ENCODE peak calls at places on chromosomes 5 and 9, in ten cellular contexts. Y is activated CD8-positive, alpha-beta memory T cell treated with anti-CD3 and anti-CD28 coated beads, Interleukin-2, amount 10 ng/mL, durations not matched to agents 7 days and 5 days; B is stimulated activated CD4-positive, alpha-beta T cell treated with anti-CD3 and anti-CD28 coated beads, TNF-alpha, amount 100 ng/mL, for 4 hours; F is dermis microvascular lymphatic vessel endothelial cell; E is fibroblast of pulmonary artery; S is cerebellum; J is aorta; V is A673; D is cardiac fibroblast; M is epithelial cell of prostate. U is an unnamed sample.

GRCh38 chr5:116652196-116652729 is 77.6 kb upstream of the SEMA6A start:
- DNase-seq in D (peak; percentile 72), J (no peak), E (peak; percentile 58), S (peak; percentile 8), V (peak; percentile 97), B (no peak), M (peak; percentile 60), Y (no peak), F (no peak), U (no peak)

GRCh38 chr9:133973111-133973790 is 18.9 kb downstream of the VAV2 start:
- DNase-seq in Y (no peak), B (no peak), S (no peak), D (no peak), M (no peak), F (no peak), E (no peak), V (no peak), J (peak; percentile 73), U (no peak)

GRCh38 chr5:167970002-167970401 is 321.4 kb upstream of the WWC1 start:
- DNase-seq in J (no peak), F (no peak), Y (no peak), S (no peak), E (peak; percentile 29), B (no peak), V (peak; percentile 66), M (no peak), D (peak; percentile 11), U (no peak)

GRCh38 chr5:150656191-150657132 is 4.6 kb upstream of the MYOZ3 start:
- DNase-seq in M (no peak), B (peak; percentile 48), D (peak; percentile 53), E (peak; percentile 63), V (peak; percentile 83), F (peak; percentile 69), S (peak; percentile 91), Y (peak; percentile 82), J (peak; percentile 93), U (peak; percentile 84)

GRCh38 chr9:126773004-126773607 is 31.7 kb upstream of the ZBTB43 start:
- DNase-seq in V (peak; percentile 54), F (peak; percentile 25), E (peak; percentile 22), D (peak; percentile 48), J (peak; percentile 26), B (no peak), Y (no peak), M (no peak), S (no peak), U (no peak)

GRCh38 chr5:166347051-166347450 is 1944.4 kb upstream of the WWC1 start:
- DNase-seq in B (no peak), V (no peak), J (no peak), M (no peak), F (no peak), E (no peak), D (no peak), Y (no peak), S (no peak), U (no peak)

GRCh38 chr5:41412496-41412895 is 97.9 kb downstream of the PLCXD3 start:
- DNase-seq in S (no peak), V (no peak), D (no peak), E (no peak), B (no peak), F (no peak), Y (no peak), M (no peak), J (no peak), U (no peak)

GRCh38 chr9:573551-574410 is 267.7 kb upstream of the DMRT1 start:
- DNase-seq in F (no peak), B (no peak), Y (no peak), E (peak; percentile 3), D (no peak), M (no peak), V (no peak), S (no peak), J (no peak), U (no peak)

GRCh38 chr5:8864053-8864452 is 681.8 kb downstream of the SEMA5A start:
- DNase-seq in D (peak; percentile 60), F (peak; percentile 20), E (peak; percentile 44), Y (no peak), S (no peak), B (no peak), V (no peak), J (peak; percentile 36), M (peak; percentile 16), U (no peak)

GRCh38 chr5:149056611-149057165 is 6.2 kb downstream of the SH3TC2 start:
- DNase-seq in Y (no peak), B (no peak), S (no peak), M (no peak), E (no peak), D (no peak), F (no peak), V (no peak), J (no peak), U (no peak)

GRCh38 chr9:137357166-137357565 is 55.1 kb upstream of the NRARP start:
- DNase-seq in F (peak; percentile 18), E (no peak), D (no peak), J (no peak), Y (no peak), M (no peak), B (no peak), S (no peak), V (no peak), U (no peak)